ENCODE peak calls at places on chromosomes 6 and 20, in six cellular contexts. Y, Z, C, G, W and Q are unnamed samples. For H3K9me3 and H3K4me1, the result is how much of the 10 kb centered on the place peaks cover.

GRCh38 chr20:57323034-57323433 is 6.6 kb upstream of the SPO11 start:
- DNase-seq in W (peak), Z (peak), G (peak), Y (peak), C (peak), Q (peak)

GRCh38 chr6:12522347-12522746 is 194.2 kb upstream of the PHACTR1 start:
- DNase-seq in C (no peak), G (no peak), Z (no peak), Y (no peak), W (no peak), Q (no peak)

GRCh38 chr6:31763617-31763940 is 1.1 kb downstream of the SAPCD1 start:
- DNase-seq in W (peak), C (no peak), G (peak), Z (no peak), Y (peak), Q (no peak)

GRCh38 chr6:14408491-14408890 is 290.9 kb downstream of the CD83 start:
- DNase-seq in W (no peak), Z (no peak), C (no peak), G (no peak), Y (no peak), Q (no peak)

GRCh38 chr6:26230336-26230735 is 134.7 kb upstream of the BTN3A2 start:
- DNase-seq in Y (no peak), Z (no peak), G (no peak), W (peak), C (no peak), Q (no peak)

GRCh38 chr6:25698631-25699030 is 46.6 kb downstream of the SCGN start:
- DNase-seq in W (no peak), Z (no peak), Y (no peak), G (no peak), C (no peak), Q (no peak)

GRCh38 chr6:4383910-4384637 is 248.7 kb upstream of the ECI2 start:
- DNase-seq in Z (peak), G (peak), C (no peak), Y (peak), W (no peak), Q (no peak)

GRCh38 chr6:131600696-131601095 is 27.3 kb downstream of the MED23 start:
- DNase-seq in Z (no peak), W (no peak), C (no peak), Y (no peak), G (no peak), Q (no peak)

GRCh38 chr20:13852321-13852720 is 67.5 kb downstream of the NDUFAF5 start:
- DNase-seq in W (no peak), G (no peak), Y (no peak), C (no peak), Z (no peak), Q (no peak)

GRCh38 chr6:71205336-71205956 is 83.2 kb upstream of the OGFRL1 start:
- DNase-seq in W (peak), Z (no peak), G (no peak), C (no peak), Y (no peak), Q (no peak)

GRCh38 chr6:44725070-44725469 is 337.6 kb downstream of the CDC5L start:
- DNase-seq in Y (no peak), C (no peak), Z (no peak), W (peak), G (no peak), Q (no peak)

GRCh38 chr6:90110971-90111370 is 185.7 kb downstream of the BACH2 start:
- DNase-seq in G (no peak), Z (no peak), W (no peak), Y (no peak), C (no peak), Q (no peak)

GRCh38 chr6:148557796-148558457 is 188.9 kb upstream of the UST start:
- DNase-seq in C (no peak), Y (no peak), W (peak), Z (no peak), G (no peak), Q (no peak)

GRCh38 chr6:89324304-89324703 is 9.2 kb upstream of the GABRR2 start:
- DNase-seq in Z (no peak), G (no peak), W (no peak), C (no peak), Y (no peak), Q (no peak)

GRCh38 chr6:64520050-64520449 is 884.4 kb downstream of the PHF3 start:
- DNase-seq in Y (no peak), Z (peak), G (no peak), C (no peak), W (peak), Q (no peak)

GRCh38 chr20:32315399-32315798 is 37.9 kb downstream of the KIF3B start:
- DNase-seq in G (no peak), W (no peak), Y (no peak), C (no peak), Z (no peak), Q (no peak)

GRCh38 chr20:19808498-19808897 is 50.4 kb downstream of the RIN2 start:
- DNase-seq in C (no peak), Y (no peak), G (no peak), W (no peak), Z (no peak), Q (no peak)

GRCh38 chr6:169991913-169992312 is 240.5 kb downstream of the ERMARD start:
- DNase-seq in W (no peak), Y (no peak), G (peak), C (no peak), Z (no peak), Q (no peak)

GRCh38 chr6:44456070-44456965 is 68.8 kb downstream of the CDC5L start:
- DNase-seq in Z (peak), Y (peak), C (no peak), G (no peak), W (peak), Q (peak)

GRCh38 chr20:22700387-22700786 is 116.0 kb upstream of the FOXA2 start:
- DNase-seq in G (no peak), W (peak), Y (no peak), Z (no peak), C (no peak), Q (peak)

GRCh38 chr20:35302421-35303335 is 10.5 kb upstream of the FAM83C start:
- DNase-seq in G (no peak), Z (peak), C (no peak), Y (no peak), W (no peak), Q (no peak)

GRCh38 chr6:169854083-169854725 is 102.8 kb downstream of the ERMARD start:
- DNase-seq in Y (no peak), W (no peak), C (no peak), Z (no peak), G (no peak), Q (no peak)

GRCh38 chr6:106318061-106318460 is 7.5 kb downstream of the ATG5 start:
- DNase-seq in W (no peak), G (no peak), C (no peak), Y (no peak), Z (no peak), Q (no peak)

GRCh38 chr6:13406781-13407180 is 78.4 kb upstream of the TBC1D7 start:
- DNase-seq in G (no peak), C (no peak), Y (no peak), W (no peak), Z (no peak), Q (no peak)

GRCh38 chr6:85403331-85404015 is 46.4 kb upstream of the NT5E start:
- DNase-seq in W (peak), C (no peak), Y (no peak), Z (peak), G (no peak), Q (no peak)

GRCh38 chr6:2434116-2434515 is 188.7 kb upstream of the GMDS start:
- DNase-seq in G (no peak), C (no peak), W (no peak), Y (no peak), Z (no peak), Q (no peak)

GRCh38 chr20:62918830-62919229 is 7.5 kb downstream of the DIDO1 start:
- DNase-seq in C (no peak), Z (no peak), W (no peak), Y (no peak), G (no peak), Q (no peak)

GRCh38 chr6:111972714-111973678 is 80.9 kb upstream of the CCN6 start:
- DNase-seq in Z (peak), G (no peak), W (peak), Y (no peak), C (peak), Q (peak)

GRCh38 chr20:2750343-2751251 is 49.8 kb downstream of the CPXM1 start:
- DNase-seq in W (peak), Z (peak), C (peak), Y (peak), G (peak), Q (no peak)

GRCh38 chr6:6920984-6921313 is 186.8 kb upstream of the RREB1 start:
- DNase-seq in Z (no peak), G (no peak), Y (peak), W (no peak), C (no peak), Q (no peak)

GRCh38 chr6:146857180-146857959 is 258.6 kb downstream of the ADGB start:
- DNase-seq in W (peak), Y (peak), C (peak), Z (peak), G (peak), Q (peak)

GRCh38 chr6:136685540-136686108 is 106.7 kb downstream of the MAP3K5 start:
- DNase-seq in C (no peak), Z (no peak), G (no peak), Y (no peak), W (no peak), Q (no peak)

GRCh38 chr6:109010703-109011102 is 83.9 kb downstream of the SESN1 start:
- DNase-seq in Z (no peak), W (no peak), G (no peak), Y (no peak), C (no peak), Q (peak)

GRCh38 chr6:13383280-13384163 is 55.2 kb upstream of the TBC1D7 start:
- DNase-seq in W (peak), Z (no peak), Y (no peak), C (no peak), G (no peak), Q (peak)

GRCh38 chr20:17645010-17645409 is 37.0 kb downstream of the RRBP1 start:
- DNase-seq in G (no peak), C (no peak), W (no peak), Z (no peak), Y (no peak), Q (no peak)

GRCh38 chr20:17645546-17646208 is 36.4 kb downstream of the RRBP1 start:
- DNase-seq in G (no peak), W (peak), Y (no peak), C (no peak), Z (no peak), Q (peak)

GRCh38 chr20:17643531-17644188 is 38.4 kb downstream of the RRBP1 start:
- DNase-seq in W (no peak), Y (no peak), G (no peak), C (no peak), Z (no peak), Q (peak)

GRCh38 chr20:17646209-17646717 is 35.8 kb downstream of the RRBP1 start:
- DNase-seq in C (no peak), Y (no peak), W (no peak), G (no peak), Z (no peak), Q (no peak)

GRCh38 chr20:17644451-17644850 is 37.6 kb downstream of the RRBP1 start:
- DNase-seq in Y (no peak), Z (no peak), G (no peak), W (no peak), C (peak), Q (peak)
- H3K27ac ChIP-seq in Y (no peak), Z (no peak), G (no peak), W (peak), C (peak), Q (peak)

GRCh38 chr6:96436398-96436797 is 85.2 kb upstream of the UFL1 start:
- DNase-seq in Y (no peak), W (no peak), Z (no peak), G (no peak), C (no peak), Q (no peak)

GRCh38 chr6:96433950-96434349 is 87.7 kb upstream of the UFL1 start:
- DNase-seq in Y (no peak), G (no peak), Z (no peak), C (no peak), W (no peak), Q (no peak)
- H3K9me3 ChIP-seq in Y (under half), G (under half), Z (under half), C (under half), W (under half), Q (under half)

GRCh38 chr6:18444176-18444575 is 57.0 kb downstream of the RNF144B start:
- DNase-seq in C (no peak), Z (no peak), W (peak), Y (no peak), G (no peak), Q (no peak)
- H3K4me1 ChIP-seq in C (half or more), Z (under half), W (under half), Y (under half), G (under half), Q (under half)

GRCh38 chr6:140485740-140486467 is 1111.5 kb upstream of the CITED2 start:
- DNase-seq in Y (no peak), Z (peak), C (peak), G (no peak), W (peak), Q (peak)
- H3K27ac ChIP-seq in Y (no peak), Z (no peak), C (no peak), G (no peak), W (peak), Q (peak)

DNA sequence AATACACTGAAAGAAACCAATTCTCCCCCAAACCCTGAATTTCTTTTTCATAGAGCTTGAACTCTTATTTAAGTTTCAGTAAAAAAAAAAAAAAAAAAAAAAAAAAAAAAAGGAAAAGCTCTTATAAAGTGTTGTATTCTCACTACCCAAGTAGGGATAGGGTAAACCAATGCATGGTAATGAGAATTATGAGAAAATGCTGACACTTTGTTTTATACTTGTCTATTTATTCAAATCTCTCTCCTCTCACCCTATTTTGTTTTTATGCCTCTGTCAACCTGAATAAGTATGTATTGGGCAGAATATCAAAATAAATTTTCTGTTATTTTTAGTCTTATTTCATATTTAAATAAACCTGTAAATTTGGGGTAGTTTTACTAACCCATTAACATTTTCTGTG is 181.9 kb downstream of the GJA1 start:
- DNase-seq in Z (no peak), Y (no peak), C (no peak), W (no peak), G (no peak), Q (no peak)
- H3K9me3 ChIP-seq in Z (under half), Y (under half), C (under half), W (under half), G (under half), Q (under half)

GRCh38 chr6:29663300-29664039 is 6.6 kb downstream of the MOG start:
- DNase-seq in Y (no peak), W (no peak), Z (no peak), G (no peak), C (no peak), Q (no peak)
- H3K4me1 ChIP-seq in Y (under half), W (under half), Z (under half), G (under half), C (under half), Q (under half)

GRCh38 chr6:159470400-159470799 is 222.6 kb downstream of the SOD2 start:
- DNase-seq in G (no peak), Z (no peak), Y (no peak), C (no peak), W (no peak), Q (no peak)

GRCh38 chr6:159466934-159467333 is 226.1 kb downstream of the SOD2 start:
- DNase-seq in Z (no peak), Y (no peak), G (no peak), C (no peak), W (no peak), Q (no peak)

GRCh38 chr6:159464827-159465226 is 228.2 kb downstream of the SOD2 start:
- DNase-seq in G (no peak), Y (no peak), W (peak), C (no peak), Z (no peak), Q (no peak)

GRCh38 chr6:159469449-159469848 is 223.6 kb downstream of the SOD2 start:
- DNase-seq in Y (no peak), Z (peak), G (no peak), W (no peak), C (no peak), Q (no peak)

DNA sequence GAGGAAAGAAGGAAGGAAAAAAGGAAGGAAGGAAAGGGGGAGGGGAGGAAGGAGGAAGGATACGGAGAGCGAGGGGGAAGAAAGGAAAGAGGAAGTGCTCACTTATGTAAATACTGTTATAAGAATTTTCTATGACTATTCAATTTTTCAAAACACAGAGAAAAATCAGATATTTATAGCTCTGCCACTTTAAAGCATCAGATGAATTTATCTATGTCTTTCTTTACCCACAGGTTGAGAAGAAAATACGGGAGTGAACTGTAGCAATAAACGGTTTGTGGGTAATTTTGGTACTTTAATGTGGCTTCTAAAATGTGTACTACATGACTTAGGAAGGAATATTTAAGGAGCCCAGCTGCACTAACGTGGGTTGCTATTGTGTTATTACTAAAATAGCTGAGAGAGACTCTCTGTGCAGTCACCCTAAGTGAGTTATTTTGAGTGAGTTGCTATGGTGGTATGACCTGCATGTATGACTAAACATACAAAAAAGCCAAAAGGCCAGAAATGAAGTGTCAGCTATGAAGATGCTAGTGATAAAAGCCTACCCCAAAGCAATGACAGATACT is 225.5 kb downstream of the SOD2 start:
- DNase-seq in C (no peak), Y (no peak), Z (no peak), W (peak), G (no peak), Q (no peak)
- H3K27ac ChIP-seq in C (no peak), Y (no peak), Z (no peak), W (peak), G (no peak), Q (no peak)

GRCh38 chr20:34209111-34209510 is 32.1 kb upstream of the ASIP start:
- DNase-seq in Z (no peak), W (no peak), C (no peak), G (no peak), Y (no peak), Q (no peak)

GRCh38 chr20:34213213-34213612 is 28.0 kb upstream of the ASIP start:
- DNase-seq in Y (no peak), C (no peak), G (no peak), Z (no peak), W (no peak), Q (no peak)

GRCh38 chr20:34215711-34216381 is 25.4 kb upstream of the ASIP start:
- DNase-seq in Z (peak), Y (peak), W (peak), C (peak), G (peak), Q (peak)

GRCh38 chr20:34211591-34211990 is 29.6 kb upstream of the ASIP start:
- DNase-seq in G (no peak), Z (no peak), C (no peak), Y (no peak), W (no peak), Q (no peak)

DNA sequence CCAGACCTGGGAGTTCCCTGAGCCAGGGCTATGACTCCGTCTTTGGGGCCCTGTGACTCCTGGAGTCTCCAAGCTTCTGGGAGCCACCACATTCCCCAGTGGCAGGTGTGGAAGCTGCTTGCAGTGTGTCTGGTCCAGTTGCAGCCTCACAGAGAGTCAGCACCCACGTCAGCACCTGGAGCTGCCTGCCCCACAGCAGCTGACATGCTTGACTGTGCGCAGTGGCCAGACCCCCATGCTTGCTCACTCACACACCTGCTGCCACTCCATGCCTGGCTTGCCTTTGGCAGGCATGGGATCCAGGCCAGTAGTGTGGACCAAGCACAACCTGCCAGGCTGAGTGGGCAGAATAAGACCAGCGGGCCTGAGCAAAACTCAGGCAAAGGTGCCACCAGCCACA is 31.0 kb upstream of the ASIP start:
- DNase-seq in G (no peak), W (no peak), Z (no peak), C (no peak), Y (no peak), Q (peak)
- H3K9me3 ChIP-seq in G (under half), W (under half), Z (under half), C (under half), Y (under half), Q (under half)